ENCODE peak calls at places on chromosomes 6 and 20, in five cellular contexts. U, K, N, W and Y are unnamed samples.

GRCh38 chr6:34305982-34306702 is 57.3 kb upstream of the SMIM29 start:
- DNase-seq in U (peak; percentile 19), K (no peak), N (no peak), W (peak; percentile 31), Y (no peak)

GRCh38 chr20:33444797-33445560 is 1.4 kb upstream of the SNTA1 start:
- DNase-seq in U (no peak), K (no peak), N (no peak), W (no peak), Y (no peak)

GRCh38 chr20:20664795-20665194 is 47.6 kb downstream of the RALGAPA2 start:
- DNase-seq in U (no peak), K (peak; percentile 39), N (no peak), W (no peak), Y (no peak)

GRCh38 chr6:39357998-39358686 is 35.6 kb upstream of the KCNK16 start:
- DNase-seq in U (no peak), K (no peak), N (no peak), W (peak; percentile 58), Y (no peak)

GRCh38 chr6:78666764-78667163 is 200.6 kb upstream of the IRAK1BP1 start:
- DNase-seq in U (no peak), K (no peak), N (no peak), W (no peak), Y (no peak)

GRCh38 chr6:118356054-118356453 is 192.0 kb upstream of the PLN start:
- DNase-seq in U (no peak), K (no peak), N (no peak), W (no peak), Y (no peak)

GRCh38 chr6:53765270-53765669 is 29.5 kb upstream of the LRRC1 start:
- DNase-seq in U (no peak), K (no peak), N (no peak), W (no peak), Y (no peak)

GRCh38 chr20:50040432-50041237 is 57.9 kb downstream of the SNAI1 start:
- DNase-seq in U (no peak), K (no peak), N (no peak), W (no peak), Y (no peak)

GRCh38 chr6:52570291-52570700 is 6.6 kb downstream of the TRAM2 start:
- DNase-seq in U (peak; percentile 57), K (no peak), N (no peak), W (peak; percentile 19), Y (no peak)

GRCh38 chr6:40343887-40344565 is 243.1 kb downstream of the LRFN2 start:
- DNase-seq in U (no peak), K (no peak), N (no peak), W (no peak), Y (peak; percentile 29)

GRCh38 chr6:155014715-155015300 is 19.7 kb downstream of the TIAM2 start:
- DNase-seq in U (no peak), K (no peak), N (no peak), W (no peak), Y (no peak)

GRCh38 chr6:113649276-113649675 is 207.9 kb upstream of the MARCKS start:
- DNase-seq in U (no peak), K (no peak), N (no peak), W (no peak), Y (no peak)

GRCh38 chr6:45184937-45185336 is 143.2 kb upstream of the RUNX2 start:
- DNase-seq in U (no peak), K (no peak), N (no peak), W (no peak), Y (no peak)

GRCh38 chr6:112007254-112007653 is 46.6 kb upstream of the CCN6 start:
- DNase-seq in U (no peak), K (no peak), N (no peak), W (peak; percentile 33), Y (no peak)

GRCh38 chr6:143370972-143371371 is 79.5 kb downstream of the ADAT2 start:
- DNase-seq in U (no peak), K (no peak), N (no peak), W (no peak), Y (no peak)

GRCh38 chr6:331622-332521 is 39.6 kb downstream of the DUSP22 start:
- DNase-seq in U (no peak), K (no peak), N (no peak), W (no peak), Y (no peak)